ENCODE peak calls at places on chromosomes 13 and 19, in seven cellular contexts. R is ecto neural progenitor cell; Q is SW480; J is uterus; N is psoas muscle; I is EL; X is T-helper 2 cell treated with Interferon-gamma antibody and Interleukin-4, amounts not matched to agents 5 μg/mL and 100 μg/mL, for 36 hours. U is an unnamed sample.

GRCh38 chr13:30847697-30848307 is 58.3 kb upstream of the MEDAG start:
- DNase-seq in I (peak; percentile 96), X (peak; percentile 31), N (no peak), J (peak; percentile 42), Q (no peak), R (no peak), U (no peak)

GRCh38 chr19:13033819-13034611 is 38.7 kb downstream of the NFIX start:
- DNase-seq in I (peak; percentile 66), N (peak; percentile 85), R (no peak), Q (peak; percentile 59), J (peak; percentile 80), X (peak; percentile 16), U (peak; percentile 90)

GRCh38 chr19:14105680-14106079 is 11.9 kb downstream of the PRKACA start:
- DNase-seq in I (no peak), X (no peak), Q (no peak), J (no peak), N (no peak), R (no peak), U (no peak)

GRCh38 chr19:18290250-18291018 is 9.0 kb upstream of the JUND start:
- DNase-seq in N (no peak), Q (no peak), I (no peak), J (no peak), X (peak; percentile 98), R (no peak), U (no peak)

GRCh38 chr19:48403606-48404005 is 10.1 kb downstream of the GRIN2D start:
- DNase-seq in X (peak; percentile 30), I (peak; percentile 68), N (no peak), R (peak; percentile 76), Q (peak; percentile 77), J (no peak), U (no peak)

GRCh38 chr13:43058318-43058674 is 34.9 kb downstream of the DNAJC15 start:
- DNase-seq in R (no peak), J (no peak), X (peak; percentile 62), I (peak; percentile 99), Q (peak; percentile 96), N (no peak), U (no peak)

GRCh38 chr13:37954191-37954590 is 84.6 kb upstream of the TRPC4 start:
- DNase-seq in N (no peak), I (no peak), J (no peak), X (no peak), Q (no peak), R (no peak), U (no peak)

GRCh38 chr13:36131215-36131930 is at the start of gene DCLK1:
- DNase-seq in R (peak; percentile 83), N (peak; percentile 76), J (peak; percentile 76), X (no peak), I (peak; percentile 26), Q (no peak), U (peak; percentile 61)

GRCh38 chr13:23372264-23372905 is 61.1 kb downstream of the SACS start:
- DNase-seq in I (peak; percentile 61), J (no peak), Q (no peak), N (no peak), R (no peak), X (no peak), U (no peak)

GRCh38 chr19:58544591-58545285 is 874 bp downstream of the TRIM28 start:
- DNase-seq in R (no peak), X (no peak), I (no peak), J (no peak), N (no peak), Q (peak; percentile 43), U (no peak)

GRCh38 chr13:27878274-27878673 is 41.5 kb upstream of the PDX1 start:
- DNase-seq in X (no peak), Q (no peak), N (no peak), J (no peak), R (no peak), I (no peak), U (no peak)

GRCh38 chr19:719636-720377 is 11.1 kb downstream of the PALM start:
- DNase-seq in Q (no peak), R (no peak), J (peak; percentile 58), N (peak; percentile 54), X (no peak), I (no peak), U (no peak)

GRCh38 chr13:25384747-25385270 is 13.0 kb downstream of the ATP8A2 start:
- DNase-seq in Q (no peak), N (no peak), I (no peak), R (no peak), X (no peak), J (no peak), U (no peak)

GRCh38 chr19:889662-890295 is 3.2 kb downstream of the MED16 start:
- DNase-seq in R (no peak), X (no peak), Q (no peak), J (no peak), N (peak; percentile 11), I (no peak), U (no peak)

GRCh38 chr13:113402471-113403254 is 38.7 kb upstream of the GRTP1 start:
- DNase-seq in N (peak; percentile 42), X (no peak), R (peak; percentile 52), J (no peak), Q (no peak), I (no peak), U (peak; percentile 59)

GRCh38 chr13:99386911-99387788 is 80.0 kb upstream of the GPR183 start:
- DNase-seq in J (no peak), N (peak; percentile 46), Q (peak; percentile 9), X (peak; percentile 74), I (peak; percentile 29), R (peak; percentile 78), U (no peak)

GRCh38 chr13:30720470-30720869 is 14.9 kb upstream of the ALOX5AP start:
- DNase-seq in X (no peak), R (no peak), I (no peak), Q (no peak), N (no peak), J (no peak), U (no peak)

GRCh38 chr13:50340566-50341287 is 325.5 kb downstream of the KCNRG start:
- DNase-seq in R (no peak), N (peak; percentile 35), X (no peak), J (peak; percentile 33), I (no peak), Q (no peak), U (peak; percentile 29)

GRCh38 chr19:58326501-58326913 is 287 bp upstream of the ZSCAN22 start:
- DNase-seq in N (no peak), Q (no peak), I (no peak), X (no peak), R (no peak), J (no peak), U (no peak)

GRCh38 chr19:10226376-10227214 is 4.5 kb downstream of the S1PR2 start:
- DNase-seq in Q (no peak), J (peak; percentile 95), R (peak; percentile 58), I (peak; percentile 70), N (peak; percentile 83), X (no peak), U (peak; percentile 70)

GRCh38 chr19:20278342-20278741 is 111.3 kb downstream of the ZNF486 start:
- DNase-seq in N (no peak), X (no peak), I (no peak), Q (peak; percentile 50), R (no peak), J (no peak), U (no peak)

GRCh38 chr13:100883453-100883852 is 208.9 kb upstream of the TMTC4 start:
- DNase-seq in I (no peak), N (no peak), X (no peak), Q (no peak), R (no peak), J (no peak), U (no peak)

GRCh38 chr13:41917641-41918040 is 43.3 kb downstream of the VWA8 start:
- DNase-seq in Q (peak; percentile 28), N (no peak), I (peak; percentile 75), X (peak; percentile 29), R (no peak), J (no peak), U (no peak)

GRCh38 chr19:12544401-12544876 is 6.8 kb downstream of the ZNF564 start:
- DNase-seq in N (no peak), X (no peak), Q (no peak), J (no peak), I (peak; percentile 14), R (no peak), U (no peak)

GRCh38 chr13:76189882-76190519 is 553.9 kb downstream of the LMO7 start:
- DNase-seq in Q (no peak), N (no peak), J (no peak), R (no peak), X (no peak), I (no peak), U (no peak)

GRCh38 chr19:31274964-31275319 is 74.3 kb downstream of the TSHZ3 start:
- DNase-seq in Q (no peak), N (no peak), I (no peak), X (no peak), J (no peak), R (no peak), U (no peak)

GRCh38 chr19:35908977-35909683 is 1.0 kb upstream of the TYROBP start:
- DNase-seq in R (no peak), J (no peak), X (no peak), N (peak; percentile 72), I (no peak), Q (no peak), U (peak; percentile 50)

GRCh38 chr19:18013621-18014111 is 5.7 kb downstream of the ARRDC2 start:
- DNase-seq in I (no peak), Q (no peak), J (no peak), X (no peak), N (peak; percentile 55), R (no peak), U (peak; percentile 91)

GRCh38 chr19:53520547-53521372 is 17.2 kb upstream of the ZNF331 start:
- DNase-seq in R (peak; percentile 97), Q (peak; percentile 79), J (peak; percentile 96), N (peak; percentile 95), X (peak; percentile 84), I (peak; percentile 99), U (peak; percentile 90)

GRCh38 chr19:5057860-5058259 is 88.9 kb downstream of the KDM4B start:
- DNase-seq in N (no peak), R (no peak), X (no peak), J (no peak), Q (no peak), I (peak; percentile 13), U (no peak)

GRCh38 chr19:13957107-13957506 is 4.8 kb downstream of the DCAF15 start:
- DNase-seq in I (no peak), X (no peak), Q (no peak), N (no peak), J (no peak), R (no peak), U (peak; percentile 71)

GRCh38 chr13:42720116-42720857 is 61.1 kb upstream of the FAM216B start:
- DNase-seq in N (no peak), I (peak; percentile 95), R (no peak), X (peak; percentile 13), J (peak; percentile 56), Q (peak; percentile 95), U (no peak)

GRCh38 chr13:43293986-43294880 is 270.8 kb downstream of the DNAJC15 start:
- DNase-seq in J (no peak), I (peak; percentile 39), R (no peak), X (no peak), N (no peak), Q (no peak), U (no peak)

GRCh38 chr19:50328257-50329145 is 676 bp downstream of the KCNC3 start:
- DNase-seq in N (no peak), X (no peak), J (no peak), R (peak; percentile 74), I (no peak), Q (peak; percentile 60), U (no peak)

GRCh38 chr19:48635966-48636858 is 967 bp downstream of the DBP start:
- DNase-seq in J (peak; percentile 66), X (no peak), I (peak; percentile 2), N (no peak), R (peak; percentile 62), Q (no peak), U (peak; percentile 71)